ENCODE peak calls at places on chromosomes 13 and 19, in six cellular contexts. Z, A, R, O, C and N are unnamed samples.
A peak's percentile ranks its signal among the peaks of the same experiment; 100 is the strongest.

GRCh38 chr19:41863209-41863931 is 3.3 kb downstream of the RPS19 start:
- DNase-seq in O (no peak), R (no peak), A (no peak), Z (no peak), C (no peak), N (no peak)

GRCh38 chr13:20814224-20814910 is 40.6 kb upstream of the EEF1AKMT1 start:
- DNase-seq in O (no peak), A (peak; percentile 93), Z (peak; percentile 74), R (no peak), C (peak; percentile 30), N (no peak)

GRCh38 chr19:347946-348861 is 3.6 kb upstream of the MIER2 start:
- DNase-seq in Z (no peak), R (no peak), O (no peak), A (peak; percentile 57), C (no peak), N (no peak)

GRCh38 chr19:2309734-2310362 is 1.9 kb upstream of the LINGO3 start:
- DNase-seq in O (no peak), A (no peak), Z (no peak), R (no peak), C (no peak), N (no peak)

GRCh38 chr19:15129856-15130580 is 22.8 kb downstream of the SYDE1 start:
- DNase-seq in A (peak; percentile 4), C (peak; percentile 48), R (no peak), Z (no peak), O (no peak), N (no peak)

GRCh38 chr19:4066176-4066606 is 508 bp downstream of the ZBTB7A start:
- DNase-seq in R (no peak), O (no peak), C (peak; percentile 47), Z (no peak), A (peak; percentile 84), N (no peak)

GRCh38 chr19:15118789-15119494 is 11.7 kb downstream of the SYDE1 start:
- DNase-seq in C (no peak), O (no peak), A (no peak), Z (no peak), R (no peak), N (no peak)

GRCh38 chr13:99176309-99177276 is 24.1 kb upstream of the UBAC2 start:
- DNase-seq in Z (peak; percentile 81), C (peak; percentile 69), A (peak; percentile 81), O (peak; percentile 64), R (peak; percentile 73), N (peak; percentile 74)

GRCh38 chr13:110371550-110372465 is 64.7 kb downstream of the COL4A2 start:
- DNase-seq in O (no peak), R (no peak), Z (no peak), C (no peak), A (no peak), N (no peak)
- TF ChIP-seq POLR2AphosphoS5 in O (no peak), R (no peak), Z (no peak), C (peak; percentile 27), A (peak; percentile 42), N (no peak)

GRCh38 chr19:44954649-44955499 is at the start of gene CLPTM1:
- DNase-seq in Z (peak; percentile 97), C (peak; percentile 95), O (peak; percentile 93), R (peak; percentile 96), A (peak; percentile 98), N (peak; percentile 89)
- TF ChIP-seq POLR2A in Z (no peak), C (peak; percentile 65), O (peak; percentile 84), R (peak; percentile 98), A (peak; percentile 69), N (peak; percentile 72)

GRCh38 chr13:73368608-73369007 is 309.8 kb downstream of the KLF5 start:
- DNase-seq in A (no peak), O (no peak), Z (no peak), R (no peak), C (peak; percentile 17), N (no peak)

GRCh38 chr13:73367886-73368285 is 309.1 kb downstream of the KLF5 start:
- DNase-seq in O (no peak), A (no peak), R (no peak), Z (no peak), C (no peak), N (no peak)

GRCh38 chr13:73369095-73369494 is 310.3 kb downstream of the KLF5 start:
- DNase-seq in R (no peak), Z (no peak), A (no peak), O (no peak), C (no peak), N (no peak)

GRCh38 chr13:73370066-73370465 is 311.3 kb downstream of the KLF5 start:
- DNase-seq in A (no peak), R (no peak), O (no peak), C (no peak), Z (no peak), N (no peak)

DNA sequence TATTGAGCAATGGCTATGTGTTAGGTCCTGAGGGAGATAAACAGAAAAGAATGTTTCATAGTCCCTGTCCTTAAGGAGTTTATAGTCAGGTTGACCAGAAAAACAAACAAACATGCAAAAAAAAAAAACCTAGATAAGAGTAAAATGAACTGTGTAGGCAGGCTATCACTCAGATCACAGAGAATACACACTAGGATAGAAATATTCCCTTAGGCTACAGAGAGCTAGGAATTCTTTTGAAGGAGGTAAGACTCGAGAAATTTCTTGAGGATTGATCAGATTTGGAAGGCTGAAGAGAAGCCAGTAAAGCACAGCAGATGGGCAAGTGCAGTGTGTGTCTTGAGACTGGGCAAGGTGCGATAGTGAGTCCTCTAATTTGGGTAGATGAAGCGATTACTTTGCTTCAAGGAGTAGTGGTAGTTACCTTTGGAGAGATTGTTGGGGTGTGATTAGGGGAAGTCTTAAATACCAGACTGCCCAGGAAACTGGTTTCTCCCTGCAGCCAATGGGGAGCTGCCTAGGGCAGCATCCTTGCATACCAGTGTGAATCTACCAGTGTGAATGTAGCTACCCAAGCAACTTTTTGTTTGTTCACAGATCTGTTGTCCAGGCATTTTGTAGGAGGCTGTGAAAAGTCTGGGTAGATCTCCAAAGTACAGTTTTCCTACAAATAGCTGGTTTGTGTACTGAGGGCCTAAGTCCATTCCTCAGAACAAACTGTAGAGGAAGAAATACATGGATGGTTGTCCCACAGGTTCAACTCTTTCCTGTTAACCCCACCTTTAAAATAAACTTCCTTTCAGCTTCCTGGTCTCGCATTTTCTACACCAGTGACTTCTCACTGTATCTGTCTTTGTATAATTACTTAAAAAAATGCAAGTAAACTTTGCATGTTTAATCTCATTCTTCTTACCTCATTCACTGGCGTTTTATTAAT is 314.2 kb downstream of the KLF5 start:
- DNase-seq in O (no peak), C (no peak), Z (no peak), A (no peak), R (no peak), N (no peak)
- TF ChIP-seq POLR2AphosphoS5 in O (no peak), C (no peak), Z (no peak), A (no peak), R (no peak), N (no peak)

GRCh38 chr19:12680034-12680433 is 1.6 kb downstream of the DHPS start:
- DNase-seq in O (no peak), C (no peak), A (no peak), Z (no peak), R (no peak), N (no peak)

GRCh38 chr19:12676928-12677327 is 4.8 kb downstream of the DHPS start:
- DNase-seq in R (no peak), C (no peak), O (no peak), Z (no peak), A (no peak), N (no peak)

GRCh38 chr19:12676384-12676792 is 5.3 kb downstream of the DHPS start:
- DNase-seq in Z (peak; percentile 85), A (peak; percentile 89), C (peak; percentile 69), R (peak; percentile 68), O (peak; percentile 86), N (peak; percentile 79)

GRCh38 chr19:12685831-12686230 is 2.0 kb upstream of the GNG14 start:
- DNase-seq in A (no peak), O (no peak), R (no peak), Z (no peak), C (no peak), N (no peak)

DNA sequence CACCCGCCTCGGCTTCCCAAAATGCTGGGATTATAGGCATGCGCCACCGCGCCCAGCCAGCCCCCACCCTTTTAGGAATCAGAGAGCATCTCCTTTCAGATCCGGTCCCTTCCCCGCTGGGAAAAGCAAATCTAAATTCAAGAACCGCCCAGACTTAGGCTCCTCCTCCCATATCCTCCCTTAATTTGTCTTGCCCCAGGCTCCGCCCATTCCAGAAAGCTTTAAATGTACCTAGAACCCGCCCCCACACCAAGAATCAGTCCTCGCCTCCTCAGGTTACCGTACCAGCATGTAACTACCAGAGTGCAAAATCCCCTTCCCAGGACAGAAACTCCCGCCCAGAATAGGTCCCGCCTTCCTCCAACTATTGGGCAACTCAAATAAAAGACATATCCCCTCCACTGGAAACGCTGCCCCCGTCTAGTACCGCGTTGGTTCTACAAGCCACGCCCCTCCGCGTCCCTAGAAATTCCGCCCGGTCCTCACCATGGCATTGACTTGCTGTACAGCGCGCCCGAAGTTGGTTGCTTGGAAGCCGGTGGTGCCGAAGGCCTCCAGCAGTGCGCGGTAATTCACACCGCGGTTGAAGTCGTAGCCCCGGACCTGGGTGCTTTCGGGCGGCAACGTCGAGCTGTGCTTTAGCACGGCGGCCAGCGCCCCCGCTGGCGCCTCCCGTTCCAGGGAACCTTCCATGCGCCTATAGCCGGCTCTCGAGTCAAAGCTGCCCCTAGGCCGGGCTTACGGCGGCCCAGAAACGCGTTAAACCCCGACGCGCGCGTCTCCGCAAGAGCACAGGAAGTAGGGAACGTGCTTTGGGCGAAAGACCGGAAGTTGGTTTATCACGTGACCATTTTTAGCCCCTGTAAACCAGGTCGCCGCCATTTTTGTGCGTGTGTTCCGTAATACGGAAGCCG is at the start of gene DHPS:
- DNase-seq in O (peak; percentile 92), C (peak; percentile 95), Z (peak; percentile 95), A (peak; percentile 97), R (peak; percentile 85), N (peak; percentile 88)
- TF ChIP-seq POLR2A in O (peak; percentile 96), C (peak; percentile 66), Z (no peak), A (peak; percentile 39), R (peak; percentile 94), N (peak; percentile 94)

DNA sequence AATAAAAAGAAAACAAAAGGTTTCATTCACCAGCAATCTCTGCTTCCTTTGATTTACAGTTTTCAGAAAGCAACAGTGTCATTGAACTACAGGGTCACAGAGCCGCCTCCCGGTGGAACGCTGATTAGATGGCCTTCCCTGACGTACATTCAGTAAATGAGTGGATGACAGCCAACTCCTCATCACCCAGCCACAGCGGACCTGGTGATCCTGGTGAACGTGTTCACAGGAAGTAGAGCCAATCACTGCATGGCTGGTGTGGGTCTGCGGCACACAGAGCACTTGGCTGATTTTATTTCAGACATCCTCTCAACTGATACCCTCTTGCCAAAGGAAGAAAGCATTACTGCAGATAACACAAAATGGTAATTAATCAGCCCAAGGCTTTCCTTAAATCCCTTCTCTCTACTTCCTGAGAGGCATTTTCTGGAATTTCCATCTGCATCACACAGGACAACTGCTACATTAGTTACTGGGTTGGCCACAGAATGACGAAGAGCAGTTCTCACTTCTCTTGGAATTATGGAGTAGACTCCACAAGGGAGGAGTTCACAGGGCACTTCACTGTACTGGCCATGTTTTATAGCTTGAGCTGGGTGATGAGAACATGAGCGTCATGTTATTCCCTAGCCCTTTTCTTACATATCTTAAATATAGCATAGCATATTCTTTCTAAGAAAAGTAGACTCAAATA is 84.0 kb upstream of the SLC7A1 start:
- DNase-seq in A (no peak), R (no peak), C (no peak), O (no peak), Z (peak; percentile 46), N (no peak)
- TF ChIP-seq POLR2AphosphoS5 in A (no peak), R (no peak), C (no peak), O (no peak), Z (no peak), N (no peak)